ENCODE peak calls at places on chromosomes 13 and 19, in four cellular contexts. One of them, this sample, is unnamed.

GRCh38 chr19:20365146-20365545 is 198.1 kb downstream of the ZNF486 start:
- DNase-seq in HCT116: no peak
- DNase-seq in GM12878: no peak
- DNase-seq in HL-60: no peak
- DNase-seq in this sample: no peak

GRCh38 chr19:10454267-10454666 is 33.9 kb downstream of the PDE4A start:
- DNase-seq in HCT116: no peak
- DNase-seq in GM12878: no peak
- DNase-seq in HL-60: no peak
- DNase-seq in this sample: peak; percentile 92

GRCh38 chr13:75486654-75487053 is 4.7 kb upstream of the TBC1D4 start:
- DNase-seq in HCT116: no peak
- DNase-seq in GM12878: no peak
- DNase-seq in HL-60: no peak
- DNase-seq in this sample: no peak

GRCh38 chr19:46903458-46903857 is 42.7 kb downstream of the ARHGAP35 start:
- DNase-seq in HCT116: no peak
- DNase-seq in GM12878: no peak
- DNase-seq in HL-60: no peak
- DNase-seq in this sample: no peak

GRCh38 chr19:30590596-30591229 is 218.5 kb downstream of the ZNF536 start:
- DNase-seq in HCT116: no peak
- DNase-seq in GM12878: no peak
- DNase-seq in HL-60: no peak
- DNase-seq in this sample: no peak

GRCh38 chr13:63472736-63473135 is 2057.1 kb upstream of the PCDH20 start:
- DNase-seq in HCT116: no peak
- DNase-seq in GM12878: no peak
- DNase-seq in HL-60: no peak
- DNase-seq in this sample: no peak

GRCh38 chr19:32188921-32189320 is 156.5 kb upstream of the ZNF507 start:
- DNase-seq in HCT116: no peak
- DNase-seq in GM12878: no peak
- DNase-seq in HL-60: no peak
- DNase-seq in this sample: no peak

GRCh38 chr19:1161716-1162115 is 12.4 kb downstream of the SBNO2 start:
- DNase-seq in HCT116: no peak
- DNase-seq in GM12878: no peak
- DNase-seq in HL-60: no peak
- DNase-seq in this sample: no peak

GRCh38 chr19:33132021-33132420 is at the start of gene WDR88:
- DNase-seq in HCT116: no peak
- DNase-seq in GM12878: no peak
- DNase-seq in HL-60: no peak
- DNase-seq in this sample: peak; percentile 42

GRCh38 chr19:47778954-47779351 is 450 bp downstream of the SELENOW start:
- DNase-seq in HCT116: no peak
- DNase-seq in GM12878: no peak
- DNase-seq in HL-60: no peak
- DNase-seq in this sample: no peak

GRCh38 chr19:56966225-56966696 is 125.7 kb upstream of the PEG3 start:
- DNase-seq in HCT116: no peak
- DNase-seq in GM12878: no peak
- DNase-seq in HL-60: no peak
- DNase-seq in this sample: no peak

GRCh38 chr19:41545547-41545946 is 30.4 kb upstream of the CEACAM21 start:
- DNase-seq in HCT116: no peak
- DNase-seq in GM12878: no peak
- DNase-seq in HL-60: no peak
- DNase-seq in this sample: no peak

GRCh38 chr19:2230029-2230531 is 6.0 kb downstream of the PLEKHJ1 start:
- DNase-seq in HCT116: no peak
- DNase-seq in GM12878: no peak
- DNase-seq in HL-60: no peak
- DNase-seq in this sample: no peak

GRCh38 chr19:33832633-33833032 is 36.0 kb downstream of the KCTD15 start:
- DNase-seq in HCT116: no peak
- DNase-seq in GM12878: no peak
- DNase-seq in HL-60: no peak
- DNase-seq in this sample: no peak

GRCh38 chr19:50266896-50267295 is 62.3 kb downstream of the KCNC3 start:
- DNase-seq in HCT116: peak; percentile 47
- DNase-seq in GM12878: no peak
- DNase-seq in HL-60: no peak
- DNase-seq in this sample: peak; percentile 96

GRCh38 chr19:246551-246950 is 44.7 kb downstream of the PLPP2 start:
- DNase-seq in HCT116: no peak
- DNase-seq in GM12878: no peak
- DNase-seq in HL-60: no peak
- DNase-seq in this sample: peak; percentile 24

GRCh38 chr19:17296976-17297375 is 6.2 kb downstream of the ABHD8 start:
- DNase-seq in HCT116: no peak
- DNase-seq in GM12878: no peak
- DNase-seq in HL-60: no peak
- DNase-seq in this sample: no peak

GRCh38 chr13:23751195-23751594 is 138.0 kb downstream of the MIPEP start:
- DNase-seq in HCT116: no peak
- DNase-seq in GM12878: peak; percentile 41
- DNase-seq in HL-60: no peak
- DNase-seq in this sample: no peak

GRCh38 chr13:40346592-40346991 is 319.8 kb downstream of the FOXO1 start:
- DNase-seq in HCT116: no peak
- DNase-seq in GM12878: no peak
- DNase-seq in HL-60: no peak
- DNase-seq in this sample: no peak

GRCh38 chr19:30719991-30720329 is 347.8 kb downstream of the ZNF536 start:
- DNase-seq in HCT116: no peak
- DNase-seq in GM12878: no peak
- DNase-seq in HL-60: no peak
- DNase-seq in this sample: peak; percentile 51

GRCh38 chr13:100059827-100060226 is 29.1 kb upstream of the PCCA start:
- DNase-seq in HCT116: no peak
- DNase-seq in GM12878: no peak
- DNase-seq in HL-60: no peak
- DNase-seq in this sample: no peak

GRCh38 chr19:23823952-23824389 is 65.3 kb upstream of the ZNF681 start:
- DNase-seq in HCT116: no peak
- DNase-seq in GM12878: peak; percentile 12
- DNase-seq in HL-60: peak; percentile 42
- DNase-seq in this sample: peak; percentile 79

GRCh38 chr13:34926513-34926912 is 15.6 kb upstream of the NBEA start:
- DNase-seq in HCT116: no peak
- DNase-seq in GM12878: no peak
- DNase-seq in HL-60: no peak
- DNase-seq in this sample: peak; percentile 67

GRCh38 chr13:107811233-107811632 is 404.1 kb downstream of the LIG4 start:
- DNase-seq in HCT116: no peak
- DNase-seq in GM12878: no peak
- DNase-seq in HL-60: no peak
- DNase-seq in this sample: no peak

GRCh38 chr19:7883796-7884570 is 4.3 kb upstream of the LRRC8E start:
- DNase-seq in HCT116: no peak
- DNase-seq in GM12878: no peak
- DNase-seq in HL-60: no peak
- DNase-seq in this sample: no peak

GRCh38 chr13:59609421-59609820 is 554.3 kb downstream of the DIAPH3 start:
- DNase-seq in HCT116: no peak
- DNase-seq in GM12878: no peak
- DNase-seq in HL-60: no peak
- DNase-seq in this sample: no peak

GRCh38 chr13:59607780-59608233 is 555.9 kb downstream of the DIAPH3 start:
- DNase-seq in HCT116: no peak
- DNase-seq in GM12878: no peak
- DNase-seq in HL-60: no peak
- DNase-seq in this sample: no peak

GRCh38 chr13:59601993-59602392 is 561.7 kb downstream of the DIAPH3 start:
- DNase-seq in HCT116: no peak
- DNase-seq in GM12878: no peak
- DNase-seq in HL-60: no peak
- DNase-seq in this sample: no peak

GRCh38 chr13:59607172-59607571 is 556.6 kb downstream of the DIAPH3 start:
- DNase-seq in HCT116: no peak
- DNase-seq in GM12878: no peak
- DNase-seq in HL-60: no peak
- DNase-seq in this sample: no peak

DNA sequence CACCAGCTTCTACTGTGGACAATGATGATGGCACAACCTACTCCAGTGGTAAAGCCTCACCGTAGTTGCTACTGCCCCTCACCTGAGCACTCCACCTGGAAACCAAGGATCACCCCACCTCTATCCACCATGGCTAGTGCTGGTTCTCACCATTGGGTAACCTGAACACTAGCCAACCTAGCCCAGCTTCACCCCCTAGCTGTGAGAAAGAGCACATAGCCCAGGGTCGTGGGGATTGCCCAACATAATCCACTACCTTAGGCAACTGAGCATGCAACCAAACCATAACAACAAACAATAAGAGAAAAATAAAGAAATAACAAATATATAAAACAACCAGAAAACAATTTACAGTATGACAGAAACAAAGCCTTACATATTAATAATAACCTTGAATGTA is 560.1 kb downstream of the DIAPH3 start:
- DNase-seq in HCT116: no peak
- DNase-seq in GM12878: no peak
- DNase-seq in HL-60: no peak
- DNase-seq in this sample: no peak
- H3K4me3 ChIP-seq in HCT116: no peak overlapping the region
- H3K4me3 ChIP-seq in GM12878: no peak overlapping the region
- H3K4me3 ChIP-seq in HL-60: no peak overlapping the region
- H3K4me3 ChIP-seq in this sample: no peak overlapping the region

GRCh38 chr19:52188822-52189744 is 769 bp upstream of the PPP2R1A start:
- DNase-seq in HCT116: no peak
- DNase-seq in GM12878: no peak
- DNase-seq in HL-60: no peak
- DNase-seq in this sample: peak; percentile 66

GRCh38 chr19:52190679-52191293 is 934 bp downstream of the PPP2R1A start:
- DNase-seq in HCT116: no peak
- DNase-seq in GM12878: no peak
- DNase-seq in HL-60: no peak
- DNase-seq in this sample: peak; percentile 58

GRCh38 chr19:52191374-52191773 is 1.5 kb downstream of the PPP2R1A start:
- DNase-seq in HCT116: no peak
- DNase-seq in GM12878: no peak
- DNase-seq in HL-60: no peak
- DNase-seq in this sample: no peak

GRCh38 chr19:52191951-52192350 is 2.1 kb downstream of the PPP2R1A start:
- DNase-seq in HCT116: no peak
- DNase-seq in GM12878: no peak
- DNase-seq in HL-60: no peak
- DNase-seq in this sample: peak; percentile 7

GRCh38 chr19:52189745-52190678 is at the start of gene PPP2R1A:
- DNase-seq in HCT116: peak; percentile 100
- DNase-seq in GM12878: peak; percentile 100
- DNase-seq in HL-60: peak; percentile 100
- DNase-seq in this sample: peak; percentile 100
- TF ChIP-seq REST in HCT116: no peak
- TF ChIP-seq REST in GM12878: no peak
- TF ChIP-seq REST in HL-60: peak; percentile 71
- TF ChIP-seq REST in this sample: peak; percentile 19

GRCh38 chr19:51338563-51339312 is 3.2 kb downstream of the VSIG10L start:
- DNase-seq in HCT116: peak; percentile 56
- DNase-seq in GM12878: peak; percentile 24
- DNase-seq in HL-60: peak; percentile 45
- DNase-seq in this sample: peak; percentile 95
- TF ChIP-seq POLR2AphosphoS5 in HCT116: peak; percentile 34
- TF ChIP-seq POLR2AphosphoS5 in GM12878: no peak
- TF ChIP-seq POLR2AphosphoS5 in HL-60: no peak
- TF ChIP-seq POLR2AphosphoS5 in this sample: peak; percentile 23

DNA sequence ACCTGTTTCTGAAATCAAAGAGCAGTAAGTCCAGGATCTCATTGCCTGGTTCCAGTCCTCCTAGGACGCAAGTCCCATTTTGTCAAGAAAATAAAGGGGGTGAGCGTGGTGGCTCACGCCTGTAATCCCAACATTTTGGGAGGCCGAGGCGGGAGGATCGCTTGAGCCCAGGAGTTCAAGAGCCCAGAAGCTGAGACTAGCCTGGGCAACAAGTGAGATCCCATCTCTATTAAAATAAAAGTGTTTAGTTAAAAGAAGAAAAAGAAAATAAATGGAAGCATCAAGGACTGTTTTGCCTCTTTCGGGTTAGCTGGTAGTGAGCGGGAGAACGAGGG is 344 bp upstream of the HAUS5 start:
- DNase-seq in HCT116: no peak
- DNase-seq in GM12878: no peak
- DNase-seq in HL-60: no peak
- DNase-seq in this sample: no peak
- H3K4me3 ChIP-seq in HCT116: peak overlapping the region; percentile 93
- H3K4me3 ChIP-seq in GM12878: peak overlapping the region; percentile 74
- H3K4me3 ChIP-seq in HL-60: peak overlapping the region; percentile 74
- H3K4me3 ChIP-seq in this sample: peak overlapping the region; percentile 95

GRCh38 chr19:5403968-5404640 is 51.1 kb upstream of the ZNRF4 start:
- DNase-seq in HCT116: peak; percentile 54
- DNase-seq in GM12878: no peak
- DNase-seq in HL-60: peak; percentile 28
- DNase-seq in this sample: peak; percentile 98
- TF ChIP-seq REST in HCT116: peak; percentile 98
- TF ChIP-seq REST in GM12878: peak; percentile 99
- TF ChIP-seq REST in HL-60: peak; percentile 99
- TF ChIP-seq REST in this sample: peak; percentile 96

DNA sequence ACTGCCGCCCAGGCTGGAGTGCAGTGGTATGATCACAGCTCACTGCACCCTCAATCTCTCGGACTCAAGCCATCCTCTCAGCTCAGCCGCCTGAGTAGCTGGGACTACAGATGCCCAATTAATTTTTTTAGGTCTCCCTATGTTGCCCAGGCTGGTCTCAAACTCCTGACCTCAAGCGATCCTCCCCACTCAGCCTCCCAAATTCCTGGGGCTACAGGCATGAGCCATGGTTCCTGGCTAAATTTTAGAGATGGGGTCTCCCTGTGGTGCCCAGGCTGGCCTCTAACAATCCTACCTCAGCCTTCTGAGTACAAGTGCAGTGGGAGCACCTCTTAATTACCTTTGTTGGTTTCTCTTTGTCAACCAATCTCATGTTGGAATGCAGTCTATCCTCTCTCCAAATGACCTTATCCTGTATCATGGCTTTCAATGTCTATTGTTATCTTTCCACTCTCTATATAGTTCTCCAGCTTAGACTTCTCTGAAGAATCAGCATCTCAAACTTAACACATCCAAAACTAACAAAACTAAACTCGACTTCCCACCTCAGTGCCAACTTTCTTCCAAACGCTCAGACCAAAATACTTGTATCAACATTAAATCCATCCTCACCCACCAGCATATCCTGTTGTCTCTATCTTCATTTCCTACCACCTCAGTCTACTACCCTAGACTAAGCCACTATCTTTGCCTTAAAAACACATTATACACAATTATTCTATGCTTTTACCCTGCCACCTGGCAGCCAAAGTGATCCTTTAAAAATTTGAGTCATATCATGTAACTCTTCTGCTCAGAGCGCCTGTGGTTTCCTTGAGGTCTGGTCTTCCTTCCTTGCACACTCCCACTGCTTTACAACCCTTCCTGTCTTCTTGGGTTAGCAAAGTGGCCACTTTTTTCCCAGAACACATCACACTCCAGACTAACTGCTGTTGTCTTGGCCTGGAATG is 6.7 kb downstream of the TPT1 start:
- DNase-seq in HCT116: no peak
- DNase-seq in GM12878: no peak
- DNase-seq in HL-60: no peak
- DNase-seq in this sample: peak; percentile 27
- TF ChIP-seq POLR2AphosphoS5 in HCT116: peak; percentile 11
- TF ChIP-seq POLR2AphosphoS5 in GM12878: peak; percentile 20
- TF ChIP-seq POLR2AphosphoS5 in HL-60: peak; percentile 90
- TF ChIP-seq POLR2AphosphoS5 in this sample: peak; percentile 60

GRCh38 chr19:14383898-14384669 is 2.8 kb downstream of the ADGRE5 start:
- DNase-seq in HCT116: no peak
- DNase-seq in GM12878: no peak
- DNase-seq in HL-60: peak; percentile 95
- DNase-seq in this sample: no peak
- H3K4me3 ChIP-seq in HCT116: peak overlapping the region; percentile 77
- H3K4me3 ChIP-seq in GM12878: peak overlapping the region; percentile 86
- H3K4me3 ChIP-seq in HL-60: peak overlapping the region; percentile 61
- H3K4me3 ChIP-seq in this sample: no peak overlapping the region

This sample was measured in GM23338.